ENCODE peak calls at places on chromosomes 4 and X, in ten cellular contexts. One of them, this sample, is unnamed.

GRCh38 chr4:26105372-26105771 is 191.4 kb downstream of the SMIM20 start:
- DNase-seq in lower leg skin: no peak
- DNase-seq in tibial artery: no peak
- DNase-seq in neural crest cell: no peak
- DNase-seq in activated B cell treated with CpG ODN at 0.5 μM for 24 hours: no peak
- DNase-seq in nephron progenitor cell: no peak
- DNase-seq in astrocyte: no peak
- DNase-seq in heart left ventricle: no peak
- DNase-seq in stomach: no peak
- DNase-seq in psoas muscle: no peak
- DNase-seq in this sample: no peak

GRCh38 chr4:157221895-157222763 is 1.6 kb downstream of the GRIA2 start:
- DNase-seq in lower leg skin: no peak
- DNase-seq in tibial artery: no peak
- DNase-seq in neural crest cell: peak; percentile 47
- DNase-seq in activated B cell treated with CpG ODN at 0.5 μM for 24 hours: no peak
- DNase-seq in nephron progenitor cell: peak; percentile 69
- DNase-seq in astrocyte: peak; percentile 8
- DNase-seq in heart left ventricle: no peak
- DNase-seq in stomach: no peak
- DNase-seq in psoas muscle: no peak
- DNase-seq in this sample: no peak

GRCh38 chr4:107519057-107519456 is 201.0 kb downstream of the PAPSS1 start:
- DNase-seq in lower leg skin: no peak
- DNase-seq in tibial artery: no peak
- DNase-seq in neural crest cell: no peak
- DNase-seq in activated B cell treated with CpG ODN at 0.5 μM for 24 hours: no peak
- DNase-seq in nephron progenitor cell: peak; percentile 11
- DNase-seq in astrocyte: no peak
- DNase-seq in heart left ventricle: no peak
- DNase-seq in stomach: peak; percentile 33
- DNase-seq in psoas muscle: no peak
- DNase-seq in this sample: no peak

GRCh38 chr4:143355540-143356217 is 19.0 kb downstream of the GAB1 start:
- DNase-seq in lower leg skin: no peak
- DNase-seq in tibial artery: no peak
- DNase-seq in neural crest cell: no peak
- DNase-seq in activated B cell treated with CpG ODN at 0.5 μM for 24 hours: no peak
- DNase-seq in nephron progenitor cell: no peak
- DNase-seq in astrocyte: peak; percentile 46
- DNase-seq in heart left ventricle: no peak
- DNase-seq in stomach: no peak
- DNase-seq in psoas muscle: no peak
- DNase-seq in this sample: no peak

GRCh38 chrX:69158166-69159040 is 6.8 kb downstream of the PJA1 start:
- DNase-seq in lower leg skin: peak; percentile 25
- DNase-seq in tibial artery: peak; percentile 77
- DNase-seq in neural crest cell: no peak
- DNase-seq in activated B cell treated with CpG ODN at 0.5 μM for 24 hours: no peak
- DNase-seq in nephron progenitor cell: peak; percentile 46
- DNase-seq in astrocyte: peak; percentile 61
- DNase-seq in heart left ventricle: peak; percentile 86
- DNase-seq in stomach: peak; percentile 69
- DNase-seq in psoas muscle: peak; percentile 57
- DNase-seq in this sample: peak; percentile 88

GRCh38 chr4:87865960-87866598 is 33.3 kb downstream of the MEPE start:
- DNase-seq in lower leg skin: no peak
- DNase-seq in tibial artery: no peak
- DNase-seq in neural crest cell: no peak
- DNase-seq in activated B cell treated with CpG ODN at 0.5 μM for 24 hours: no peak
- DNase-seq in nephron progenitor cell: no peak
- DNase-seq in astrocyte: peak; percentile 57
- DNase-seq in heart left ventricle: no peak
- DNase-seq in stomach: no peak
- DNase-seq in psoas muscle: no peak
- DNase-seq in this sample: no peak

GRCh38 chr4:103204114-103204513 is 6.0 kb upstream of the CENPE start:
- DNase-seq in lower leg skin: no peak
- DNase-seq in tibial artery: no peak
- DNase-seq in neural crest cell: no peak
- DNase-seq in activated B cell treated with CpG ODN at 0.5 μM for 24 hours: no peak
- DNase-seq in nephron progenitor cell: no peak
- DNase-seq in astrocyte: no peak
- DNase-seq in heart left ventricle: no peak
- DNase-seq in stomach: no peak
- DNase-seq in psoas muscle: no peak
- DNase-seq in this sample: no peak

GRCh38 chrX:109300415-109300814 is 181.5 kb downstream of the GUCY2F start:
- DNase-seq in lower leg skin: no peak
- DNase-seq in tibial artery: no peak
- DNase-seq in neural crest cell: no peak
- DNase-seq in activated B cell treated with CpG ODN at 0.5 μM for 24 hours: no peak
- DNase-seq in nephron progenitor cell: no peak
- DNase-seq in astrocyte: no peak
- DNase-seq in heart left ventricle: no peak
- DNase-seq in stomach: no peak
- DNase-seq in psoas muscle: no peak
- DNase-seq in this sample: no peak

GRCh38 chr4:186676531-186677158 is 47.0 kb downstream of the FAT1 start:
- DNase-seq in lower leg skin: no peak
- DNase-seq in tibial artery: no peak
- DNase-seq in neural crest cell: no peak
- DNase-seq in activated B cell treated with CpG ODN at 0.5 μM for 24 hours: no peak
- DNase-seq in nephron progenitor cell: no peak
- DNase-seq in astrocyte: peak; percentile 97
- DNase-seq in heart left ventricle: no peak
- DNase-seq in stomach: no peak
- DNase-seq in psoas muscle: no peak
- DNase-seq in this sample: no peak

GRCh38 chrX:43735534-43735933 is 79.4 kb downstream of the MAOA start:
- DNase-seq in lower leg skin: no peak
- DNase-seq in tibial artery: no peak
- DNase-seq in neural crest cell: no peak
- DNase-seq in activated B cell treated with CpG ODN at 0.5 μM for 24 hours: no peak
- DNase-seq in nephron progenitor cell: no peak
- DNase-seq in astrocyte: no peak
- DNase-seq in heart left ventricle: no peak
- DNase-seq in stomach: no peak
- DNase-seq in psoas muscle: no peak
- DNase-seq in this sample: no peak

GRCh38 chrX:108224727-108225455 is 133.3 kb downstream of the ATG4A start:
- DNase-seq in lower leg skin: no peak
- DNase-seq in tibial artery: no peak
- DNase-seq in neural crest cell: peak; percentile 22
- DNase-seq in activated B cell treated with CpG ODN at 0.5 μM for 24 hours: no peak
- DNase-seq in nephron progenitor cell: peak; percentile 22
- DNase-seq in astrocyte: peak; percentile 47
- DNase-seq in heart left ventricle: no peak
- DNase-seq in stomach: no peak
- DNase-seq in psoas muscle: no peak
- DNase-seq in this sample: peak; percentile 13

GRCh38 chr4:73007526-73008100 is 61.9 kb downstream of the COX18 start:
- DNase-seq in lower leg skin: no peak
- DNase-seq in tibial artery: no peak
- DNase-seq in neural crest cell: no peak
- DNase-seq in activated B cell treated with CpG ODN at 0.5 μM for 24 hours: no peak
- DNase-seq in nephron progenitor cell: no peak
- DNase-seq in astrocyte: no peak
- DNase-seq in heart left ventricle: no peak
- DNase-seq in stomach: no peak
- DNase-seq in psoas muscle: no peak
- DNase-seq in this sample: no peak

GRCh38 chr4:167020410-167020809 is 213.9 kb downstream of the SPOCK3 start:
- DNase-seq in lower leg skin: no peak
- DNase-seq in tibial artery: no peak
- DNase-seq in neural crest cell: no peak
- DNase-seq in activated B cell treated with CpG ODN at 0.5 μM for 24 hours: no peak
- DNase-seq in nephron progenitor cell: no peak
- DNase-seq in astrocyte: no peak
- DNase-seq in heart left ventricle: no peak
- DNase-seq in stomach: no peak
- DNase-seq in psoas muscle: no peak
- DNase-seq in this sample: no peak

GRCh38 chr4:48290146-48290772 is 20.6 kb upstream of the TEC start:
- DNase-seq in lower leg skin: no peak
- DNase-seq in tibial artery: no peak
- DNase-seq in neural crest cell: no peak
- DNase-seq in activated B cell treated with CpG ODN at 0.5 μM for 24 hours: no peak
- DNase-seq in nephron progenitor cell: no peak
- DNase-seq in astrocyte: no peak
- DNase-seq in heart left ventricle: no peak
- DNase-seq in stomach: no peak
- DNase-seq in psoas muscle: no peak
- DNase-seq in this sample: no peak

GRCh38 chr4:102543529-102543928 is 42.4 kb downstream of the NFKB1 start:
- DNase-seq in lower leg skin: no peak
- DNase-seq in tibial artery: no peak
- DNase-seq in neural crest cell: no peak
- DNase-seq in activated B cell treated with CpG ODN at 0.5 μM for 24 hours: no peak
- DNase-seq in nephron progenitor cell: no peak
- DNase-seq in astrocyte: no peak
- DNase-seq in heart left ventricle: no peak
- DNase-seq in stomach: no peak
- DNase-seq in psoas muscle: no peak
- DNase-seq in this sample: no peak

DNA sequence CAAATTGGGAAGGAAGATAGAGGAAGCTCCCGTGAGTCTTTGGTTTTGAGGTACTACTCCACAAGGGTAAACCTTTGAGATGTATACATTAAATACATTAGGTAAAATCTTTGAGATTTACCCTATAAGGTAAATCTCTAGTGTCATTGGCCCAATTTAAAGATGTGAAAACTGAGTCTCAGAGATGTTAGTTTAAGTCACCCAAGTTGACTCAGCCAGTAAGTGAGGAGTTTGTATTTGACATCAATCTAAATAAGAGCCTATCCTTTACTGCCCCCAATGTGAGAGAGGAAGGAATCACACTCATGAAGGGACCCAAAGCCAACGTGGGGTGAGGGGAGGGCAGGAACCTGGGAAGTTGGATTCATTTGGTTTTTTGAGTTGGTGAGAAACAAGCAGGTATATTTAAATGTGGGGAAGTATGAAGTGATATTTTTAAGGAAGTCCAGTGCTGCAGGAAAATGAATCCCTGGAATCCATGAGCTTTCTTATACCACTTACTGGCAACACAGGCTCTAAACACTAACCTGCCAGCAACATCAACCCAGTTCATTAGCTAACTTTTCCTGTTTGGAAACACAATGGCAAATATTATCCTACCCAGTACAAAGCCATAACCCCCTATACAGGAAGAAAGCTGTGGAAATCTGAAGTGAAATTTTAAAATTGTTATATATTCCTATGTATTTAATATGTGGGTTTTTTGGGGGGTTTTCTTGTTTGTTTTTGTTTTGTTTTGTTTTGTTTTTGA is 55.3 kb downstream of the PALLD start:
- DNase-seq in lower leg skin: no peak
- DNase-seq in tibial artery: no peak
- DNase-seq in neural crest cell: no peak
- DNase-seq in activated B cell treated with CpG ODN at 0.5 μM for 24 hours: no peak
- DNase-seq in nephron progenitor cell: no peak
- DNase-seq in astrocyte: no peak
- DNase-seq in heart left ventricle: no peak
- DNase-seq in stomach: no peak
- DNase-seq in psoas muscle: no peak
- DNase-seq in this sample: no peak
- TF ChIP-seq CTCF in lower leg skin: no peak
- TF ChIP-seq CTCF in tibial artery: no peak
- TF ChIP-seq CTCF in neural crest cell: no peak
- TF ChIP-seq CTCF in activated B cell treated with CpG ODN at 0.5 μM for 24 hours: no peak
- TF ChIP-seq CTCF in nephron progenitor cell: no peak
- TF ChIP-seq CTCF in astrocyte: no peak
- TF ChIP-seq CTCF in heart left ventricle: peak; percentile 9
- TF ChIP-seq CTCF in stomach: no peak
- TF ChIP-seq CTCF in psoas muscle: peak; percentile 19
- TF ChIP-seq CTCF in this sample: no peak

DNA sequence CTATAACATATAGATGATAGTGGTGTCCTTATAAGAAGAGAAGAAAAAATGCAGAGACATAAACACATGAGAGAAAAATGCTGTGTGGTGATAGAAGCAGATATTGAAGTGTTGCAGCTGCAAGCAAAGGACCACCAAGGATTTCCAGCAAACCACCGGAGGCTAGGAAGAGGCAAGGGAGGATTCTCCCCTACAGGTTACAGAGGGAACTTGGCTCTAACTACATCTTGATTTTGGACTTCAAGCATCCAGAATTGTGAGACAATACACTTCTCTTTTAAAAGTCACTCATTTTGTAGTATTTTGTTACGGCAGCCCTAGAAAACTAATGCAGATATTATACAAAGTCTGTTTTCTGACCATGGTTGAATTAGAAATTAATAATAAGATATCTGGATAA is 30.4 kb upstream of the CHRDL1 start:
- DNase-seq in lower leg skin: no peak
- DNase-seq in tibial artery: no peak
- DNase-seq in neural crest cell: no peak
- DNase-seq in activated B cell treated with CpG ODN at 0.5 μM for 24 hours: no peak
- DNase-seq in nephron progenitor cell: no peak
- DNase-seq in astrocyte: no peak
- DNase-seq in heart left ventricle: no peak
- DNase-seq in stomach: no peak
- DNase-seq in psoas muscle: no peak
- DNase-seq in this sample: no peak
- TF ChIP-seq CTCF in lower leg skin: no peak
- TF ChIP-seq CTCF in tibial artery: no peak
- TF ChIP-seq CTCF in neural crest cell: no peak
- TF ChIP-seq CTCF in activated B cell treated with CpG ODN at 0.5 μM for 24 hours: no peak
- TF ChIP-seq CTCF in nephron progenitor cell: no peak
- TF ChIP-seq CTCF in astrocyte: no peak
- TF ChIP-seq CTCF in heart left ventricle: no peak
- TF ChIP-seq CTCF in stomach: no peak
- TF ChIP-seq CTCF in psoas muscle: no peak
- TF ChIP-seq CTCF in this sample: no peak

GRCh38 chr4:41814565-41814964 is 66.0 kb upstream of the PHOX2B start:
- DNase-seq in lower leg skin: no peak
- DNase-seq in tibial artery: no peak
- DNase-seq in neural crest cell: peak; percentile 34
- DNase-seq in activated B cell treated with CpG ODN at 0.5 μM for 24 hours: no peak
- DNase-seq in nephron progenitor cell: peak; percentile 47
- DNase-seq in astrocyte: peak; percentile 0
- DNase-seq in heart left ventricle: peak; percentile 25
- DNase-seq in stomach: no peak
- DNase-seq in psoas muscle: no peak
- DNase-seq in this sample: peak; percentile 30
- TF ChIP-seq CTCF in lower leg skin: no peak
- TF ChIP-seq CTCF in tibial artery: peak; percentile 4
- TF ChIP-seq CTCF in neural crest cell: peak; percentile 53
- TF ChIP-seq CTCF in activated B cell treated with CpG ODN at 0.5 μM for 24 hours: no peak
- TF ChIP-seq CTCF in nephron progenitor cell: peak; percentile 33
- TF ChIP-seq CTCF in astrocyte: no peak
- TF ChIP-seq CTCF in heart left ventricle: peak; percentile 54
- TF ChIP-seq CTCF in stomach: no peak
- TF ChIP-seq CTCF in psoas muscle: no peak
- TF ChIP-seq CTCF in this sample: no peak

DNA sequence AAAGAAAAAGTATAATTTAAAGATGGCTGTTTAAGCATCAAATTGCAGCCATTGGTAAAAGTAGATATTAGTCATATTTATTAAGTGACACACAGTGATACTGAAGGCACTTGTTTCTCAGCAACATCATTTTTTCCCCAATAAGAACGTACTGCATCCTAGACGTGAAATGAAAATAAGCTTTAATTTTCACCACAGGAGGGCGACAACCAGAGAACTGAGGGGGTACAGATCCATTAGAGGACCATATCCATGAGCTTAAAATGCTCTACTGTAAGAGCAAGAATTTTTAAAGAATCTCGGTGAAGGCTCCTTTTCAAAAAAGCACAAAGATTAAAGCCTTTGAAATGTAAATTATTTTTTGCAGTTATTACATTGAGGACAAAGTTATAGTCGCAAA is 33.4 kb downstream of the FRG1 start:
- DNase-seq in lower leg skin: no peak
- DNase-seq in tibial artery: no peak
- DNase-seq in neural crest cell: no peak
- DNase-seq in activated B cell treated with CpG ODN at 0.5 μM for 24 hours: no peak
- DNase-seq in nephron progenitor cell: no peak
- DNase-seq in astrocyte: no peak
- DNase-seq in heart left ventricle: no peak
- DNase-seq in stomach: no peak
- DNase-seq in psoas muscle: no peak
- DNase-seq in this sample: no peak
- TF ChIP-seq CTCF in lower leg skin: no peak
- TF ChIP-seq CTCF in tibial artery: no peak
- TF ChIP-seq CTCF in neural crest cell: peak; percentile 21
- TF ChIP-seq CTCF in activated B cell treated with CpG ODN at 0.5 μM for 24 hours: no peak
- TF ChIP-seq CTCF in nephron progenitor cell: no peak
- TF ChIP-seq CTCF in astrocyte: no peak
- TF ChIP-seq CTCF in heart left ventricle: peak; percentile 18
- TF ChIP-seq CTCF in stomach: no peak
- TF ChIP-seq CTCF in psoas muscle: no peak
- TF ChIP-seq CTCF in this sample: no peak

This sample was measured in thyroid gland.